ENCODE peak calls at places on chromosomes 12 and 14, in ten cellular contexts. Z is cardiac fibroblast, S is cardiac muscle cell, A is AG04449, C is HL-60, X is omental fat pad, Q is lower lobe of right lung, E is mucosa of descending colon, R is transverse colon, K is uterus. G is an unnamed sample.

GRCh38 chr12:54631551-54631950 is 3.1 kb downstream of the LACRT start:
- DNase-seq in E (no peak), R (no peak), X (no peak), S (no peak), C (no peak), Q (no peak), A (no peak), Z (no peak), K (no peak), G (no peak)

GRCh38 chr12:19916982-19917381 is 451.4 kb upstream of the PDE3A start:
- DNase-seq in X (no peak), K (no peak), Z (no peak), E (no peak), C (peak), R (no peak), S (no peak), A (no peak), Q (no peak), G (no peak)

GRCh38 chr12:111431772-111432171 is 26.0 kb downstream of the SH2B3 start:
- DNase-seq in R (no peak), Q (no peak), E (no peak), A (no peak), C (no peak), K (no peak), X (no peak), S (no peak), Z (no peak), G (no peak)

GRCh38 chr12:13205809-13206559 is 9.5 kb downstream of the EMP1 start:
- DNase-seq in Q (no peak), A (peak), R (no peak), X (no peak), S (peak), C (no peak), Z (peak), K (no peak), E (no peak), G (no peak)

GRCh38 chr12:124744659-124745467 is 118.8 kb downstream of the SCARB1 start:
- DNase-seq in K (no peak), R (no peak), C (no peak), Z (no peak), Q (no peak), A (no peak), E (no peak), X (no peak), S (no peak), G (no peak)

GRCh38 chr14:57038689-57039088 is 228.4 kb upstream of the OTX2 start:
- DNase-seq in Q (no peak), S (no peak), A (no peak), E (no peak), Z (no peak), R (no peak), C (no peak), K (no peak), X (no peak), G (no peak)

GRCh38 chr12:20274008-20274407 is 94.3 kb upstream of the PDE3A start:
- DNase-seq in C (no peak), X (no peak), Q (no peak), K (no peak), A (no peak), Z (no peak), S (no peak), R (no peak), E (no peak), G (no peak)

GRCh38 chr14:73725116-73726024 is 11.2 kb upstream of the PNMA1 start:
- DNase-seq in Q (no peak), S (peak), E (peak), A (no peak), K (no peak), C (no peak), X (no peak), Z (peak), R (no peak), G (no peak)

GRCh38 chr14:61753631-61754030 is 8.6 kb upstream of the SNAPC1 start:
- DNase-seq in Q (no peak), C (no peak), A (no peak), Z (peak), X (no peak), R (no peak), E (no peak), S (peak), K (no peak), G (no peak)

GRCh38 chr12:28909291-28909690 is 239.8 kb upstream of the FAR2 start:
- DNase-seq in K (no peak), R (no peak), C (no peak), E (no peak), X (no peak), S (no peak), Z (no peak), Q (no peak), A (no peak), G (no peak)

GRCh38 chr12:56634242-56634836 is 4.2 kb upstream of the BAZ2A start:
- DNase-seq in C (no peak), E (peak), S (no peak), Z (peak), A (no peak), Q (peak), X (no peak), K (peak), R (peak), G (peak)

GRCh38 chr14:89013098-89013504 is 188.7 kb downstream of the TTC8 start:
- DNase-seq in A (no peak), K (no peak), C (peak), E (peak), Q (no peak), X (no peak), Z (peak), S (peak), R (peak), G (no peak)

GRCh38 chr14:104289485-104289884 is 151.1 kb downstream of the KIF26A start:
- DNase-seq in C (no peak), Q (no peak), A (no peak), E (peak), X (no peak), S (no peak), K (no peak), R (no peak), Z (no peak), G (peak)

GRCh38 chr14:104271394-104271793 is 133.0 kb downstream of the KIF26A start:
- DNase-seq in C (no peak), R (no peak), Q (no peak), K (no peak), E (no peak), A (no peak), X (no peak), S (no peak), Z (no peak), G (no peak)

GRCh38 chr12:89999699-90000505 is 291.3 kb upstream of the ATP2B1 start:
- DNase-seq in X (no peak), S (peak), R (no peak), C (no peak), E (no peak), A (peak), Q (no peak), Z (no peak), K (no peak), G (no peak)

GRCh38 chr14:53093206-53093605 is 59.9 kb downstream of the DDHD1 start:
- DNase-seq in Z (peak), K (no peak), S (peak), C (no peak), X (no peak), R (no peak), E (no peak), Q (no peak), A (peak), G (no peak)

GRCh38 chr12:24972078-24972477 is 23.2 kb upstream of the BCAT1 start:
- DNase-seq in C (no peak), Q (no peak), K (no peak), S (no peak), A (no peak), E (no peak), Z (no peak), X (no peak), R (no peak), G (no peak)

GRCh38 chr12:108381793-108382436 is 42.8 kb upstream of the CMKLR1 start:
- DNase-seq in S (peak), A (no peak), K (no peak), R (no peak), C (no peak), E (no peak), Z (peak), Q (no peak), X (no peak), G (peak)

GRCh38 chr14:104244221-104245011 is 106.0 kb downstream of the KIF26A start:
- DNase-seq in R (peak), Q (peak), C (no peak), E (peak), Z (no peak), A (no peak), S (no peak), X (no peak), K (no peak), G (no peak)

GRCh38 chr12:85894653-85895052 is 20.6 kb downstream of the NTS start:
- DNase-seq in C (no peak), K (no peak), X (no peak), A (no peak), R (no peak), S (no peak), Q (no peak), E (no peak), Z (no peak), G (no peak)

GRCh38 chr12:24776856-24777255 is 172.0 kb downstream of the BCAT1 start:
- DNase-seq in Z (peak), C (no peak), K (no peak), X (no peak), R (no peak), E (no peak), S (peak), A (no peak), Q (no peak), G (no peak)

GRCh38 chr14:45039390-45039789 is 44.5 kb upstream of the PRPF39 start:
- DNase-seq in X (no peak), C (no peak), K (no peak), S (no peak), Z (no peak), R (no peak), A (no peak), Q (no peak), E (no peak), G (no peak)

GRCh38 chr14:59919582-59920377 is at the start of gene LRRC9:
- DNase-seq in Z (peak), K (no peak), R (peak), A (no peak), X (no peak), C (peak), S (peak), E (peak), Q (peak), G (peak)

GRCh38 chr14:77041837-77042557 is 13.5 kb upstream of the IRF2BPL start:
- DNase-seq in K (peak), C (no peak), Z (peak), Q (no peak), A (peak), R (peak), S (peak), E (no peak), X (no peak), G (no peak)

GRCh38 chr14:21796912-21797311 is 123.3 kb upstream of the OR4E1 start:
- DNase-seq in S (peak), R (no peak), E (no peak), Z (no peak), C (no peak), Q (no peak), A (no peak), X (no peak), K (no peak), G (no peak)

DNA sequence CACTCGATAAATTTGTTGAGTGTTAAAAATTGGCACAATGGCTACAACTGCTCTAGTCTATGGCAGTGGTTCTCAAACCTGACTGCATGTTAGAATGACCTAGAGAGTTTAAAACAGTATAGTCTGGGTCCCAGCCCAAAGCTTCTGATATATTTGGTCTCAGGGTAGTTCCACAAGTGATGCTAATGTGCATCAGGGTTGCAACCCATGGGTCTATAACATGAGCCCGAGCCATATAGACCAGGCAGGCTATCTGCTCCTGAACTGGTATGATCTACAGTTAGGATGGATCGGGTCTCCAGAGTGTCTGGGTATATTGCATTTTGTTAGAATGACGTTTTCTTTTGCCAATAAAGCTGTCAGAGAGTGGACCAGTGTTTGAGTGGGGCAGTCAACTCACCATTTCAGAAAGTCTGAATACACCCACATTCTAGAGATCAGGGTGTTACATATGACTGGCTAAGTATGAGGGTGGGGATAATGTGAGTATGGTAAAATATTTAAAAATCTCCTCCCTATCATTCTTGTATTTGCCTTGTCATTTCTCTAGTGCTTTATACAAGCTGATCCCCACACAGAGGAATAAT is 80.9 kb downstream of the FRMD6 start:
- DNase-seq in K (no peak), A (no peak), C (no peak), E (no peak), R (no peak), Z (no peak), X (no peak), Q (no peak), S (no peak), G (no peak)
- TF ChIP-seq CTCF in K (no peak), A (no peak), C (no peak), E (no peak), R (no peak), Z (no peak), X (no peak), Q (no peak), S (no peak), G (no peak)

DNA sequence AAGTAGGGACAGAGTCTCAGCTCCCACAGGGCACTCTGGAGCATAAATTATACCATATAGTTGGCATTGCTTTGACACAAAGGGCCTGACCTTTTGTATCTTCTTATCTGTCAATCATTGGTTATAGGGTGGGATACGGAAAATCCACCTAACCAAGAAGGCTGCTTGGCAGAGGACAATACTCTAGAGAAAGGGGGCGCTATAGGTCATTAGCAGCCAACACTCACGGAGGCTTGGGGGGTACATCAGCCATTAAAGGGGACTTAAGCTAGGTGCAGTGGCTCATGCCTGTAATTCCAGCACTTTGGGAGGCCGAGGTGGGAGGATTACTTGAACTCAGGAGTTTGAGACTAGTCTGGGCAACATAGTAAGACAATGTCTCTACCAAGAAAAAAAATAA is 22.9 kb downstream of the SPTSSA start:
- DNase-seq in X (no peak), Q (no peak), Z (no peak), K (no peak), S (no peak), R (no peak), C (no peak), E (no peak), A (no peak), G (no peak)
- TF ChIP-seq CTCF in X (no peak), Q (no peak), Z (no peak), K (no peak), S (peak), R (no peak), C (no peak), E (no peak), A (no peak), G (no peak)

GRCh38 chr12:121711925-121712461 is 559 bp upstream of the TMEM120B start:
- DNase-seq in Q (peak), K (no peak), C (peak), X (no peak), Z (peak), A (no peak), S (peak), E (no peak), R (peak), G (peak)

GRCh38 chr12:121713257-121714155 is 954 bp downstream of the TMEM120B start:
- DNase-seq in A (no peak), C (peak), X (no peak), Q (no peak), S (peak), E (no peak), R (peak), Z (peak), K (peak), G (no peak)

GRCh38 chr12:121709478-121709890 is 3.1 kb upstream of the TMEM120B start:
- DNase-seq in S (peak), E (no peak), R (no peak), A (peak), K (no peak), C (no peak), X (no peak), Z (peak), Q (no peak), G (no peak)

GRCh38 chr12:121715862-121716435 is 3.4 kb downstream of the TMEM120B start:
- DNase-seq in C (no peak), E (no peak), K (no peak), S (no peak), R (no peak), A (no peak), X (no peak), Q (no peak), Z (no peak), G (no peak)

DNA sequence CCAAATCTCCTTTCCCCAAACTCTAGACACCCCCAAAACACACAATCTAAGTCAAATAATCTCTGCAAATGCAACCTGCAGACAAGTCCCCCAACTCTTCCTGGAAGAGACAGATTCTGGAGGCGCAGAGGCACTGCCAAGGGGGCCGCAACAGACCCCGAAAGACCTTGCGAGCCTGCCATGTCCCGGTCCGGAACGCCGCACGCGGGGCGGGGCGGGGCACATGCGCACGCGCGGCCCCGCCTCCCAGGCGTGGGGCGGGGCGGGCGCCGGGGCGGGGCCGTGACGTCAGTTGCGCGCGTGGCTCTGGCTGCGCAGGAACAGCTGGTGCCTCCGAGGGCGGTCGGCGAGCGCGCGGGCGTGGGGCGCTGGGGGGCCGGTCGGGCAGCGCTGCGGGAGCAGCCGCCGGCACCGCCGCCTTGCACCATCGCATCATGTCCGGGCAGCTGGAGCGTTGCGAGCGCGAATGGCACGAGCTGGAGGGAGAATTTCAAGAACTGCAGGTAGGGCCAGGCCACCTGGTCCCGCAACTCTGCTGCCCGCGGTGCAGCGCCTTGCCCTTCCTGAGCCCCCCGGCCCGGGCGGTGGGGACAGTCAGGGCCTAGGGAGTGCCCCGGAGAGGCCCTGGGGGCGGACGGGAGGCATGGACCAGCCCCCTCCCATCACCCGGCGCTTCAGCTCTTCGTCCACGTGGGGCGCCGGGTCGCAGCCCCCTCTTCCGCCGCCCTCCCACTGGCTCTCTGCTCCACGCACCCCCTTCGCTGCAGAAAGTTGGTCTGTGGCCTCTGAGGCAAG is at the start of gene TMEM120B:
- DNase-seq in K (peak), C (peak), R (peak), X (peak), Q (peak), Z (peak), E (peak), S (peak), A (no peak), G (peak)
- TF ChIP-seq CTCF in K (no peak), C (no peak), R (no peak), X (no peak), Q (peak), Z (no peak), E (no peak), S (no peak), A (no peak), G (no peak)

GRCh38 chr12:132163911-132164288 is 19.6 kb downstream of the NOC4L start:
- DNase-seq in Z (no peak), R (no peak), Q (no peak), X (no peak), C (no peak), E (no peak), S (no peak), A (no peak), K (no peak), G (no peak)
- TF ChIP-seq CTCF in Z (peak), R (no peak), Q (no peak), X (no peak), C (no peak), E (no peak), S (peak), A (no peak), K (no peak), G (peak)

GRCh38 chr12:34016361-34016760 is 5.9 kb upstream of the ALG10 start:
- DNase-seq in S (no peak), K (no peak), Z (no peak), C (no peak), E (no peak), R (no peak), A (no peak), X (no peak), Q (no peak), G (no peak)
- TF ChIP-seq CTCF in S (no peak), K (no peak), Z (no peak), C (no peak), E (no peak), R (no peak), A (no peak), X (no peak), Q (no peak), G (no peak)

GRCh38 chr12:75488553-75488952 is 8.0 kb downstream of the GLIPR1 start:
- DNase-seq in S (peak), A (no peak), R (no peak), C (peak), X (no peak), K (no peak), E (no peak), Q (no peak), Z (peak), G (no peak)
- TF ChIP-seq CTCF in S (peak), A (peak), R (no peak), C (peak), X (no peak), K (peak), E (no peak), Q (peak), Z (peak), G (peak)

DNA sequence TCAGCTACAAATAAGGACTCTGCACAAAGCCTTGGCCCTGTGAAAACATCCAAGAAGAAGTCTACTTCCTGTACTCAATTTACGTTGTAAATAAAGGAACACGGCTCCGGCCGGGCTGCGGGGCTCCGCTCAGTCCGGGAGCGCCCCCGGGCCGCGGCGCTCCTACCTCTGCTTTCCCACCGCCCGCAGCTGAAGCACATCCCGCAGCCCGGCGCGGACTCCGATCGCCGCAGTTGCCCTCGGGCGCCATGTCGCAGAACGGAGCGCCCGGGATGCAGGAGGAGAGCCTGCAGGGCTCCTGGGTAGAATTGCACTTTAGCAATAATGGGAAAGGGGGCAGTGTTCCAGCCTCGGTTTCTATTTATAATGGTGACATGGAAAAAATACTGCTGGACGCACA is 502.3 kb upstream of the FOXG1 start:
- DNase-seq in R (no peak), Q (no peak), E (no peak), A (no peak), K (no peak), X (no peak), C (no peak), Z (peak), S (peak), G (no peak)
- TF ChIP-seq CTCF in R (no peak), Q (no peak), E (no peak), A (no peak), K (no peak), X (no peak), C (no peak), Z (no peak), S (no peak), G (no peak)